ENCODE peak calls at places on chromosomes 4 and X, in four cellular contexts. U, C, X and D are unnamed samples.

GRCh38 chrX:11105080-11105479 is 6.1 kb upstream of the HCCS start:
- DNase-seq in U (no peak), C (no peak), X (no peak), D (no peak)

GRCh38 chr4:65367306-65367705 is 303.0 kb downstream of the EPHA5 start:
- DNase-seq in U (no peak), C (no peak), X (no peak), D (no peak)

GRCh38 chr4:93467484-93468155 is 360.9 kb upstream of the ATOH1 start:
- DNase-seq in U (no peak), C (no peak), X (no peak), D (no peak)

GRCh38 chr4:137967480-137968190 is 274.5 kb downstream of the SLC7A11 start:
- DNase-seq in U (no peak), C (no peak), X (no peak), D (no peak)

GRCh38 chr4:6727081-6727942 is 11.3 kb downstream of the BLOC1S4 start:
- DNase-seq in U (no peak), C (no peak), X (no peak), D (no peak)

GRCh38 chr4:121898150-121898549 is 27.9 kb upstream of the BBS7 start:
- DNase-seq in U (peak; percentile 48), C (no peak), X (no peak), D (peak; percentile 12)

GRCh38 chr4:105715692-105716278 is 7.2 kb downstream of the GSTCD start:
- DNase-seq in U (no peak), C (no peak), X (no peak), D (no peak)

GRCh38 chrX:135112096-135112729 is 8.1 kb downstream of the ETDB start:
- DNase-seq in U (peak; percentile 59), C (no peak), X (peak; percentile 27), D (no peak)

GRCh38 chr4:77176606-77177005 is 19.6 kb downstream of the CCNG2 start:
- DNase-seq in U (no peak), C (no peak), X (no peak), D (no peak)

GRCh38 chr4:22634541-22635181 is 58.1 kb upstream of the GBA3 start:
- DNase-seq in U (no peak), C (no peak), X (no peak), D (no peak)

GRCh38 chr4:94348705-94349104 is 6.1 kb upstream of the HPGDS start:
- DNase-seq in U (no peak), C (no peak), X (no peak), D (no peak)

GRCh38 chr4:84790769-84791565 is 175.5 kb downstream of the WDFY3 start:
- DNase-seq in U (no peak), C (no peak), X (no peak), D (no peak)

GRCh38 chr4:102454981-102455690 is 46.0 kb upstream of the NFKB1 start:
- DNase-seq in U (no peak), C (no peak), X (no peak), D (peak; percentile 52)

GRCh38 chr4:73315091-73315490 is 56.5 kb upstream of the ANKRD17 start:
- DNase-seq in U (no peak), C (no peak), X (no peak), D (no peak)

DNA sequence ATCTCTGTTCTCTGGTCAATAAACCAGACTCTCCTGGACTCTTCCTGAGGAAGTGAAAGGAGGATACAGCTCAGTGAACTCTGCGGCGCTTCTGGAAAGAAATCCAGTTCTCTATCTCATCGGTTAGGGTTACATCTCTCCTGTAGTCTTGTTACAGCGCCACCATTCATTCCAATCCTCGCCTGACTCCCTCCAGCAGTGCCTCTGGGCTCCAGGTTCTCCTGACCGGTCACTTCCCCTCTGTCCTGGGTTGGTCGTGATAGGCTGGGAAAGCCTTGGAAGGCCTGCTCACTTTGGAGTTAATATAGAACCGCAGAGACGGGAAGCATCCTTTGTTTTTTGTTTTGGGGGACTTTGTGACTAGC is 97.0 kb upstream of the STOX2 start:
- DNase-seq in U (no peak), C (no peak), X (no peak), D (no peak)
- TF ChIP-seq POLR2A in U (no peak), C (no peak), X (no peak), D (no peak)

GRCh38 chr4:7906171-7906581 is 33.5 kb downstream of the AFAP1 start:
- DNase-seq in U (no peak), C (no peak), X (no peak), D (no peak)

GRCh38 chr4:7907142-7907541 is 32.5 kb downstream of the AFAP1 start:
- DNase-seq in U (no peak), C (no peak), X (no peak), D (no peak)

GRCh38 chr4:7904942-7905341 is 34.7 kb downstream of the AFAP1 start:
- DNase-seq in U (no peak), C (no peak), X (no peak), D (no peak)

GRCh38 chr4:7904108-7904516 is 35.5 kb downstream of the AFAP1 start:
- DNase-seq in U (no peak), C (no peak), X (no peak), D (no peak)

GRCh38 chr4:7905461-7905915 is 34.2 kb downstream of the AFAP1 start:
- DNase-seq in U (no peak), C (peak; percentile 43), X (no peak), D (no peak)
- TF ChIP-seq CTCF in U (no peak), C (no peak), X (no peak), D (no peak)

DNA sequence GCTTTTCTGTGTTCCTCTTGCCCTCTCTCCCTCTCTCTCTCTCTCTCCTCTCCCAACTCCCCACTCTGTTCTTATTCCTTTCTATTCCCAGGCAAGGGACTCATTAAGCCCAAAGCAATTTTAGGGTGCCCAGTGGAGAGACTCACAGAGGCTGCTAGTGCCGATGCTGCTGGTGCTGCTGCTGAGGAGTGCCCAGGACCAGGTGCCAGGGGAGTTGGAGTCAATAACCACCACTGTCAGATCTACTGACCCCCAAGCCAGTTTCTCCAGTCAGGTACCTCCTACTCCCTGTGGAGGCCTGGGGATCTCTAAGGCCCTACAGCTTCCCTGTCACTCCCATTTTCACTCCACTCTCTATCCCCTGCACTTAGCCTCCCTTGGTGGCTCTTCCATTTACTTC is 54.2 kb upstream of the LAS1L start:
- DNase-seq in U (no peak), C (no peak), X (no peak), D (no peak)
- H3K27ac ChIP-seq in U (no peak overlapping the region), C (no peak overlapping the region), X (no peak overlapping the region), D (peak overlapping the region; percentile 52)

DNA sequence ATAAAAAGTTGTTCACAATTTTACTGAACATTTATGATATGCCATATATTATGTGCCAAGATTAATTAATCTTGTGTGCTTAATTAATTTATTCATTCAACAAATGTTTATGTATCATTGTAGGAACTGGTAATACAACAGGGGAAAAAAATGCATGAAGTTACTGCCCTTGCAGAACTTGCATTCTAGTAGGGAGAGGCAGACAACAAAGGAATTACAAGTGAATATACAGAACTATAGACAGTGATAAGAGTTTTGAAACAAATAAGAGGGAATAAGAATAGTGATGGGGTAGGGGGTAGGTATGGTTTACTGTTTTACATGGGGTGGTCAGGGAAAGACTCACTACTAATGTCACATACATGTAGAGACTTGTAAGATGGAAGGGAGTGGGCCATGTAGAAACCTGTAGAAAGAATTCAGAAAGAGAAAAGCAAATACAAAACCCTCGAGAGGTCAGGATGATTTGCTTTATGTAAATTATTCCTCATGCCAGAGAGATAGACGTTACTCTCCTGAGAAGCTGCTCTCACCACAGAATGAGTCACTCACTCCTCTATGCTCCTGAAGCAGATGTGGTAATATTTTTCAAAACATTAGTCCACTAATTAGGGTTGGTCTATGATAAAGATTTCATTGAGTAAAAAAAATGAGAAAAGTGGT is 855.0 kb upstream of the GRID2 start:
- DNase-seq in U (no peak), C (no peak), X (no peak), D (no peak)
- TF ChIP-seq POLR2A in U (no peak), C (no peak), X (no peak), D (no peak)

GRCh38 chr4:83189631-83190136 is 75.2 kb upstream of the PLAC8 start:
- DNase-seq in U (no peak), C (no peak), X (no peak), D (no peak)
- TF ChIP-seq CTCF in U (no peak), C (no peak), X (no peak), D (no peak)

GRCh38 chr4:153090670-153091385 is 113.4 kb upstream of the TRIM2 start:
- DNase-seq in U (no peak), C (no peak), X (no peak), D (no peak)
- H3K27ac ChIP-seq in U (no peak overlapping the region), C (no peak overlapping the region), X (no peak overlapping the region), D (no peak overlapping the region)

DNA sequence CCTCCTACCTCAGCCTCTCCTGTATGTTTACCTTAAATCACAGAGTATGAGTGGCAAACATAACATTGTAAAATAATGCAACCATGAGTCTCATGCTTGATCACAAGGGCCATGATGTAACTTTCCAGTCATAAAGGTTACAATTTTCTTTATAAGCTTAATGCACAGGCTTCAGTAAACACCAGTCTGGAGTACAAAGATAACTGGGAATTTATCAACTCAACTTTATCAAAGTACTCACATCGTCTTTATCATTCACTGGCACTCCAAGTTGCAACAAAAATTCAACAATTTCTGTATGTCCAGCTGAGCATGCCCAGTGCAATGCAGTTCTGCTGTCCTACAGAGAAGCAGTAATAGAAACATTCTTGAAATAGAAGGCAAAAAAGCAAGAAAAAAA is 2.8 kb downstream of the PSMD10 start:
- DNase-seq in U (no peak), C (no peak), X (no peak), D (no peak)
- TF ChIP-seq POLR2A in U (no peak), C (no peak), X (no peak), D (no peak)

DNA sequence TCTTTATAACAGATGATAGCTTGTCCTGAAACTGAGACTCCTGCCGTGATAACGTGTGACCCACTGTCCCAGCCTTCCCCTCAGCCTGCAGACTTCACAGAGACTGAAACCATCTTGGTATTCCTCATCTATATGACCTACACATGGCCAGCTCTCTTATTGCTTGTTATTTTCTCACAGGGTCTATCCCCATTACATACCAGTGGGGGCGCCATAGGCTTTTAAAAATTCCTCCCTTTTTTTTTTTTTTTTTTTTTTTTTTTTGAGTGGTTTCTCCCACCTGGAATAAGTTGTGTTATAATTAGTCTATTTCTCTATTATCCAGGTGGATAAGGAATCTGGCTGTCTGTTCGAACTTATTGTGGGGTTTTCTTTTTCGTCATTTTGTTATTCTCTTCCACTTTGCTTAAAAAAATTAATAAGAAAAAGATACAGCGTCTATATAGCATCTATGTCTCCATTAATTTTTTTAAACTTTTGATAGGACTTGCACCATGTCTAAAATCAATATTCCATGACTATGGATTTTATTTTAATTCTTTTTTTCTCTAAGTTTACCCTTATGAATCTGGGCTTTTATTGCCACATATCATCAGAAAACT is 47.2 kb downstream of the GYG2 start:
- DNase-seq in U (no peak), C (no peak), X (no peak), D (no peak)
- TF ChIP-seq CTCF in U (peak; percentile 21), C (no peak), X (no peak), D (peak; percentile 21)

GRCh38 chr4:101441446-101441845 is 94.1 kb upstream of the PPP3CA start:
- DNase-seq in U (no peak), C (no peak), X (no peak), D (no peak)

GRCh38 chr4:101439926-101440325 is 92.6 kb upstream of the PPP3CA start:
- DNase-seq in U (no peak), C (no peak), X (no peak), D (no peak)
- H3K27ac ChIP-seq in U (no peak overlapping the region), C (no peak overlapping the region), X (no peak overlapping the region), D (no peak overlapping the region)

GRCh38 chr4:173521474-173522159 is 8.4 kb downstream of the HAND2 start:
- DNase-seq in U (no peak), C (no peak), X (no peak), D (no peak)

GRCh38 chr4:173522874-173523395 is 7.1 kb downstream of the HAND2 start:
- DNase-seq in U (no peak), C (no peak), X (no peak), D (no peak)

GRCh38 chr4:173520921-173521473 is 9.0 kb downstream of the HAND2 start:
- DNase-seq in U (no peak), C (no peak), X (no peak), D (no peak)

GRCh38 chr4:173524218-173525117 is 5.6 kb downstream of the HAND2 start:
- DNase-seq in U (no peak), C (no peak), X (no peak), D (no peak)

GRCh38 chr4:173522160-173522873 is 7.7 kb downstream of the HAND2 start:
- DNase-seq in U (peak; percentile 68), C (peak; percentile 89), X (peak; percentile 58), D (peak; percentile 71)
- TF ChIP-seq POLR2A in U (no peak), C (peak; percentile 33), X (no peak), D (no peak)